ENCODE peak calls at places on chromosomes 4 and X, in six cellular contexts. K, Y, V, Q, T and P are unnamed samples.

GRCh38 chrX:81202413-81202794 is 502 bp downstream of the SH3BGRL start:
- DNase-seq in K (no peak), Y (no peak), V (no peak), Q (no peak), T (peak; percentile 12), P (no peak)

GRCh38 chr4:103010827-103011226 is 8.7 kb downstream of the SLC9B1 start:
- DNase-seq in K (no peak), Y (no peak), V (no peak), Q (no peak), T (no peak), P (no peak)

GRCh38 chrX:78643106-78643505 is 16.0 kb downstream of the RTL3 start:
- DNase-seq in K (no peak), Y (no peak), V (no peak), Q (no peak), T (no peak), P (no peak)

GRCh38 chr4:8836664-8837171 is 34.9 kb downstream of the HMX1 start:
- DNase-seq in K (no peak), Y (no peak), V (no peak), Q (no peak), T (no peak), P (no peak)

GRCh38 chr4:168536448-168536847 is 39.6 kb downstream of the PALLD start:
- DNase-seq in K (no peak), Y (no peak), V (no peak), Q (no peak), T (no peak), P (no peak)

GRCh38 chr4:105963461-105964400 is 68.5 kb downstream of the NPNT start:
- DNase-seq in K (peak; percentile 53), Y (no peak), V (no peak), Q (no peak), T (no peak), P (no peak)

GRCh38 chr4:78121338-78121904 is 64.3 kb downstream of the FRAS1 start:
- DNase-seq in K (peak; percentile 66), Y (no peak), V (no peak), Q (no peak), T (no peak), P (no peak)

GRCh38 chrX:106177106-106177981 is 9.2 kb downstream of the PWWP3B start:
- DNase-seq in K (peak; percentile 5), Y (no peak), V (no peak), Q (peak; percentile 0), T (no peak), P (no peak)

GRCh38 chr4:98113005-98113404 is 30.3 kb downstream of the STPG2 start:
- DNase-seq in K (no peak), Y (no peak), V (no peak), Q (no peak), T (no peak), P (no peak)

GRCh38 chrX:2401590-2402360 is 99.0 kb downstream of the DHRSX start:
- DNase-seq in K (peak; percentile 87), Y (no peak), V (no peak), Q (no peak), T (peak; percentile 70), P (no peak)

GRCh38 chr4:25863347-25863784 is 578 bp upstream of the SEL1L3 start:
- DNase-seq in K (no peak), Y (no peak), V (no peak), Q (no peak), T (no peak), P (no peak)

GRCh38 chr4:19508442-19508841 is 743.3 kb upstream of the SLIT2 start:
- DNase-seq in K (no peak), Y (no peak), V (no peak), Q (no peak), T (no peak), P (no peak)

GRCh38 chr4:124132161-124132560 is 580.4 kb downstream of the ANKRD50 start:
- DNase-seq in K (no peak), Y (no peak), V (no peak), Q (no peak), T (no peak), P (no peak)

GRCh38 chrX:119635179-119635578 is 29.0 kb upstream of the NKRF start:
- DNase-seq in K (no peak), Y (no peak), V (no peak), Q (no peak), T (no peak), P (no peak)

GRCh38 chrX:112851161-112851779 is 10.6 kb upstream of the AMOT start:
- DNase-seq in K (no peak), Y (no peak), V (no peak), Q (no peak), T (no peak), P (no peak)

GRCh38 chrX:16444353-16444752 is 205.6 kb upstream of the S100G start:
- DNase-seq in K (peak; percentile 34), Y (no peak), V (no peak), Q (no peak), T (no peak), P (peak; percentile 32)

GRCh38 chr4:37674446-37674845 is 11.7 kb downstream of the RELL1 start:
- DNase-seq in K (no peak), Y (no peak), V (no peak), Q (no peak), T (no peak), P (no peak)

GRCh38 chr4:3639613-3640586 is 107.7 kb upstream of the LRPAP1 start:
- DNase-seq in K (no peak), Y (no peak), V (no peak), Q (no peak), T (no peak), P (no peak)

GRCh38 chr4:111046811-111047210 is 423.9 kb upstream of the PITX2 start:
- DNase-seq in K (no peak), Y (no peak), V (no peak), Q (no peak), T (no peak), P (no peak)

GRCh38 chr4:38324861-38325451 is 339.0 kb upstream of the KLF3 start:
- DNase-seq in K (no peak), Y (no peak), V (no peak), Q (no peak), T (no peak), P (no peak)